ENCODE peak calls at places on chromosomes 5 and 9, in four cellular contexts. Y is Peyer's patch, Q is PC-9, X is epithelial cell of esophagus. B is an unnamed sample.

GRCh38 chr9:5851445-5851844 is 18.5 kb upstream of the ERMP1 start:
- DNase-seq in Y (no peak), Q (peak), X (peak), B (no peak)

GRCh38 chr9:109856785-109857184 is 76.8 kb downstream of the PALM2AKAP2 start:
- DNase-seq in Y (no peak), Q (no peak), X (no peak), B (no peak)

GRCh38 chr9:117868594-117868993 is 164.4 kb downstream of the TLR4 start:
- DNase-seq in Y (no peak), Q (no peak), X (no peak), B (no peak)

GRCh38 chr5:2758632-2759031 is 7.2 kb upstream of the IRX2 start:
- DNase-seq in Y (no peak), Q (no peak), X (peak), B (no peak)

GRCh38 chr9:98785333-98785933 is 10.9 kb downstream of the ANKS6 start:
- DNase-seq in Y (no peak), Q (no peak), X (no peak), B (no peak)

GRCh38 chr5:1010641-1011046 is 2.0 kb downstream of the NKD2 start:
- DNase-seq in Y (no peak), Q (no peak), X (no peak), B (no peak)

GRCh38 chr9:72384710-72385475 is 19.9 kb upstream of the ZFAND5 start:
- DNase-seq in Y (no peak), Q (no peak), X (peak), B (no peak)

GRCh38 chr5:147835386-147835798 is 3.9 kb upstream of the SPINK1 start:
- DNase-seq in Y (no peak), Q (peak), X (peak), B (no peak)

GRCh38 chr9:105114956-105115728 is 129.3 kb upstream of the SLC44A1 start:
- DNase-seq in Y (no peak), Q (no peak), X (no peak), B (no peak)

GRCh38 chr5:38393636-38394035 is 135.3 kb downstream of the EGFLAM start:
- DNase-seq in Y (no peak), Q (no peak), X (no peak), B (no peak)
- TF ChIP-seq CTCF in Y (no peak), Q (no peak), X (no peak), B (no peak)

DNA sequence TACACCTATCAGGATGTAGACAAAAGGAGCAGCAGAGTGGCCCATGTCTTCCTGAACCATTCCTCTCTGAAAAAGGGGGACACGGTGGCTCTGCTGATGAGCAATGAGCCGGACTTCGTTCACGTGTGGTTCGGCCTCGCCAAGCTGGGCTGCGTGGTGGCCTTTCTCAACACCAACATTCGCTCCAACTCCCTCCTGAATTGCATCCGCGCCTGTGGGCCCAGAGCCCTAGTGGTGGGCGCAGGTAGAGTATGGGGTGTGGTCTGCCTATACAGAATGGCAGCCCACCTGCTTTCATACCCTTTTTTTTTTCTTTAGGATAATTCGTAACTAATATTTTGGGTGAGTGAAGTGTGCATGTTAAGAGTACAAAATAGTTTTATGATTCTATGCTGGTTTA is 1.1 kb downstream of the SLC27A6 start:
- DNase-seq in Y (no peak), Q (no peak), X (no peak), B (no peak)
- H3K4me3 ChIP-seq in Y (no peak), Q (no peak), X (no peak), B (no peak)

DNA sequence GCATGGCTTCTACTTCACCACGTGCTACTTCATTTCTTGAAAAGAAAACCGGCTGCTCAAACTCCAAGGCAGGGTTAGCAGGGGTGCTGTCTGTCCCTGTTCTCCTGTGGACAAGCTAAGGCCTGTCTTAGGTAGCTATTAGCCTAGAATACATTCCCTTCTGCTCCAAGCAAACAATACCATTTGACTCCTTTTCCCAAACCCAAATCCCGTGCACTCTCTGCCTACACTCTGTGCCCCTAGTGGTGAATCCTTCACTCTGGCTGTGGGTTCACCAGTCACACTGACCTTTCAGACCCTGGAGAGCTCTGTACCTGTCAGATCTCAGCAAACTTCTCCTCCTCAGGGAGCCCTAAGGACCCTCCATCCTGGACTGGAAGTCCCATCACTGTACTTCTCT is 211.6 kb downstream of the SLIT3 start:
- DNase-seq in Y (no peak), Q (no peak), X (peak), B (no peak)
- TF ChIP-seq CTCF in Y (no peak), Q (no peak), X (peak), B (no peak)

DNA sequence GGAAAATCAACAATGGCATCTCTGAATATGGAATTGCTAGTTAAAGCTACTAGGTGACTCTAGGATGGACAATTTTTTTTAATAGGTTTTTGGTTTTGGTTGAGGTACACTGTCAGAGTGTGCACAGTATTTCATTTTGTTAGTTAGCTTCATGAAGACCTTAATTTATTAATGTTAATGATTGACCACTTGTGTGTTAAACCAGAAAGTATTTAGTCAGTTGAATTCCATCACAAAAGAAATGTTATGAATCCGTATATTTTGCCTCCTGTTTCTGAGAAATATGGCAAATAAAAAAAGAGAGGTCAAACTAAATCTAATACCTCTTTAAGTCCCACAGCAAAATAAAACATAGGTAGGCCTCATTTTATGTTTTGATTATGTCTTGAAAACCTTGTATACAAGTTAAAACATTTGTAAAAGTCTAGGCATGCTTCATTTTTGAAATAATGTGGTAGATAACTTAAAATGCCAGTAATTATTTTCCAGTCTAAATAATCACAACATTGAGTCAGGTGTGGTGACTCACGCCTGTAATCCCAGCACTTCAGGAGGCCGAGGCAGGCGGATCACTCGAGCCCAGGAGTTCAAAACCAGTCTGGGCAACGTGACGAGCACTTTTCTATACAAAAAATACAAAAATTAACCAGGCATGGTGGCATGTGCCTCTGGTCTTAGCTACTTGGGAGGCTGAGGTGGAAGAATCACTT is 50.7 kb downstream of the ITGA1 start:
- DNase-seq in Y (no peak), Q (no peak), X (peak), B (no peak)
- H3K4me3 ChIP-seq in Y (no peak), Q (no peak), X (no peak), B (no peak)

DNA sequence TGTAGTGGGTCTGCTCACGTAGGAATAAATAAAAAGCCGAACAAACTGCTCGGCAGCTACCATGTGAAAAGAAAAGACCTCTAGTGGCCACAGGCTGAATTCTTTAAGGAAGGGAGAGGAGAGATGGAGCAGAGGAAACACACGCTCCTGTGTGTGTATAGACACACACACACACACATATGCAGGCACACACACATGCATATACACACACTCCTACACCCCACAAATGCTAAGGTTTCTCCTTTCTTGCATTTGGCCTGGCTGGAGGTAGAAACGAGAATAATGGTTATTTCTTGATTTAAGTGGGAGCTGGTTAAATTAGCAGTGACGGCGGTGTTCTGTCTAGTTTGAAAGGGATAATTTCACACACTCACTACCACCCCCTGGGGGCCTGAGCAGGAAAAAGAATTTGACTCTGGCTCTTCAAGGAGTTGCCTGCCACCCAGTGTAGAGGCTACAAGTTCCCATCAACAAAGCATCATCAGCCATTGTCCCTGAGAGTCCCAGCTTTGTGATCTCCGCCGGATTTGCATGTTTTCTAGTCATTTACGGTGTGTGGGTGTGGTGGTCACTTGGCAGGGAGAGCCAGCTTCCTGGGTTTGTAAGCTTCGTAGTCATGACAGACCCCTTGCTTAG is at the start of gene INSYN2B:
- DNase-seq in Y (no peak), Q (peak), X (peak), B (peak)
- TF ChIP-seq CTCF in Y (peak), Q (peak), X (peak), B (peak)

B was measured in astrocyte of the cerebellum.